ENCODE peak calls at places on chromosomes 13 and 19, in seven cellular contexts. H is tibial nerve, N is Peyer's patch, Z is testis, K is heart left ventricle, I is adrenal gland, O is suprapubic skin. V is an unnamed sample.

GRCh38 chr19:3725640-3726310 is 17.6 kb downstream of the TJP3 start:
- DNase-seq in N (no peak), O (peak; percentile 67), H (no peak), Z (no peak), I (peak; percentile 29), K (no peak), V (no peak)

GRCh38 chr19:40367577-40368434 is 19.3 kb downstream of the PLD3 start:
- DNase-seq in H (no peak), K (no peak), I (no peak), N (no peak), O (no peak), Z (no peak), V (no peak)

GRCh38 chr13:30142502-30143211 is 164.7 kb downstream of the KATNAL1 start:
- DNase-seq in O (peak; percentile 84), Z (peak; percentile 22), I (peak; percentile 50), K (no peak), H (no peak), N (no peak), V (no peak)

GRCh38 chr13:113045214-113046007 is 60.2 kb upstream of the F7 start:
- DNase-seq in Z (no peak), O (no peak), K (no peak), H (no peak), I (no peak), N (no peak), V (no peak)

GRCh38 chr13:80341771-80342271 is 895 bp upstream of the SPRY2 start:
- DNase-seq in Z (peak; percentile 44), H (no peak), K (peak; percentile 50), N (no peak), O (peak; percentile 68), I (peak; percentile 55), V (peak; percentile 41)

GRCh38 chr13:95605426-95606125 is 38.9 kb downstream of the DZIP1 start:
- DNase-seq in H (no peak), I (no peak), K (no peak), Z (no peak), N (no peak), O (no peak), V (no peak)

GRCh38 chr19:38213911-38214625 is 10.0 kb downstream of the DPF1 start:
- DNase-seq in H (no peak), O (no peak), I (no peak), Z (no peak), K (no peak), N (no peak), V (no peak)

GRCh38 chr19:12788025-12788681 is 3.1 kb upstream of the JUNB start:
- DNase-seq in O (no peak), Z (no peak), I (no peak), H (no peak), N (no peak), K (no peak), V (no peak)

GRCh38 chr13:113140677-113141590 is 17.5 kb upstream of the PROZ start:
- DNase-seq in K (no peak), H (no peak), Z (peak; percentile 8), N (no peak), I (no peak), O (no peak), V (peak; percentile 77)

GRCh38 chr13:113777311-113778260 is 18.6 kb downstream of the TMEM255B start:
- DNase-seq in Z (no peak), N (no peak), K (no peak), O (no peak), H (no peak), I (no peak), V (no peak)

GRCh38 chr13:79642596-79642995 is 161.6 kb downstream of the NDFIP2 start:
- DNase-seq in I (no peak), Z (no peak), K (no peak), H (no peak), N (no peak), O (no peak), V (no peak)

GRCh38 chr13:21310220-21310619 is 133.8 kb downstream of the MRPL57 start:
- DNase-seq in H (no peak), Z (no peak), I (no peak), O (no peak), N (no peak), K (no peak), V (no peak)

GRCh38 chr13:51959773-51960172 is 51.5 kb downstream of the ATP7B start:
- DNase-seq in O (no peak), I (no peak), H (no peak), N (no peak), K (no peak), Z (no peak), V (no peak)

GRCh38 chr19:6452899-6453298 is 6.7 kb downstream of the SLC25A23 start:
- DNase-seq in I (no peak), K (no peak), H (no peak), N (no peak), O (no peak), Z (no peak), V (no peak)

GRCh38 chr13:72062566-72062965 is 195.6 kb upstream of the DACH1 start:
- DNase-seq in Z (no peak), O (no peak), H (no peak), N (no peak), I (peak; percentile 6), K (peak; percentile 9), V (no peak)

GRCh38 chr19:10784257-10784656 is 51.8 kb downstream of the TMED1 start:
- DNase-seq in H (no peak), O (no peak), I (no peak), K (peak; percentile 61), Z (no peak), N (no peak), V (no peak)

GRCh38 chr19:10420444-10421239 is at the start of gene PDE4A:
- DNase-seq in N (no peak), Z (no peak), K (no peak), I (no peak), O (no peak), H (no peak), V (no peak)

GRCh38 chr13:91135949-91136348 is 211.5 kb upstream of the MIR17HG start:
- DNase-seq in O (no peak), I (no peak), K (no peak), H (no peak), N (no peak), Z (no peak), V (no peak)

GRCh38 chr13:27028683-27029480 is 142.7 kb downstream of the USP12 start:
- DNase-seq in O (no peak), N (no peak), K (no peak), I (no peak), H (no peak), Z (no peak), V (no peak)

GRCh38 chr13:100130092-100130491 is 41.2 kb downstream of the PCCA start:
- DNase-seq in K (peak; percentile 23), H (no peak), N (no peak), Z (no peak), O (no peak), I (peak; percentile 78), V (no peak)

GRCh38 chr13:99033814-99034213 is 56.0 kb upstream of the DOCK9 start:
- DNase-seq in O (no peak), H (no peak), I (no peak), K (no peak), Z (no peak), N (no peak), V (no peak)

GRCh38 chr19:7679017-7679720 is 1.5 kb upstream of the TRAPPC5 start:
- DNase-seq in K (no peak), O (no peak), Z (peak; percentile 33), N (peak; percentile 83), H (no peak), I (no peak), V (no peak)

GRCh38 chr19:7682175-7682855 is 1.7 kb downstream of the TRAPPC5 start:
- DNase-seq in H (no peak), O (no peak), K (no peak), Z (no peak), I (no peak), N (no peak), V (no peak)

GRCh38 chr19:7681336-7682174 is 922 bp downstream of the TRAPPC5 start:
- DNase-seq in H (peak; percentile 42), Z (peak; percentile 86), N (peak; percentile 86), K (peak; percentile 79), O (peak; percentile 90), I (peak; percentile 92), V (peak; percentile 83)

GRCh38 chr19:7679771-7680605 is 645 bp upstream of the TRAPPC5 start:
- DNase-seq in O (no peak), K (no peak), Z (no peak), I (no peak), N (no peak), H (no peak), V (no peak)

GRCh38 chr19:7680606-7681335 is at the start of gene TRAPPC5:
- DNase-seq in H (peak; percentile 70), I (peak; percentile 79), Z (peak; percentile 90), N (peak; percentile 81), K (peak; percentile 84), O (peak; percentile 81), V (peak; percentile 89)
- TF ChIP-seq POLR2A in H (peak; percentile 25), I (peak; percentile 27), Z (no peak), N (no peak), K (no peak), O (no peak), V (peak; percentile 32)

GRCh38 chr19:13819242-13819641 is 24.0 kb downstream of the ZSWIM4 start:
- DNase-seq in O (no peak), K (no peak), Z (no peak), H (no peak), I (no peak), N (no peak), V (peak; percentile 19)
- H3K9me3 ChIP-seq in O (no peaks in the 10 kb centered on the region), K (no peaks in the 10 kb centered on the region), Z (no peaks in the 10 kb centered on the region), H (no peaks in the 10 kb centered on the region), I (no peaks in the 10 kb centered on the region), N (no peaks in the 10 kb centered on the region), V (no peaks in the 10 kb centered on the region)

DNA sequence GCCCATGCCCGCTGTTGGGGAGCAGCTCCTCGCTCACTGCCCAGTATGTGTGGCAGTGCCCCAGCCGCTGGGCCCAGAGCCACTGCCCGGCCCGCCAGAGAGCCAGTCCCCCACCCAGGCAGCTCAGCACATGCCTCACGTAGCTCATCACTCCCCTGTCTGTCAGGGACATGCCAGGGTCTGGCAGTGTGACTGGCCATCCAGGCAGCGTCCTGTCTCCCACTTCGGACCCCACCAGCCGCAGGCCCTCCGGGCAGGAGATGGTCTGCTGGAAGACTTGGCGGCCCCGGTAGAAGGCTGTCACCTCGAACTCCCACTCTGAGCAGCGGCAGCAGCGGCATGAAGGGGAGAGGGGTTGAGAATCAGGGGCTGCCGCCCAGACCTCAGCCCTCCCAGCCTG is 3.6 kb downstream of the IRF3 start:
- DNase-seq in O (no peak), H (no peak), K (no peak), Z (no peak), I (no peak), N (no peak), V (no peak)
- TF ChIP-seq POLR2A in O (no peak), H (no peak), K (no peak), Z (no peak), I (no peak), N (no peak), V (no peak)

GRCh38 chr19:56400485-56400884 is 3.6 kb upstream of the ZNF583 start:
- DNase-seq in I (no peak), Z (no peak), K (no peak), H (no peak), O (no peak), N (no peak), V (no peak)

GRCh38 chr19:56404705-56405056 is 549 bp downstream of the ZNF583 start:
- DNase-seq in K (no peak), H (no peak), Z (no peak), O (no peak), I (peak; percentile 16), N (no peak), V (no peak)

GRCh38 chr19:56403261-56403660 is 871 bp upstream of the ZNF583 start:
- DNase-seq in N (no peak), O (no peak), H (no peak), Z (no peak), K (no peak), I (peak; percentile 15), V (no peak)

GRCh38 chr19:56405062-56405461 is 930 bp downstream of the ZNF583 start:
- DNase-seq in I (no peak), Z (no peak), N (no peak), O (no peak), K (no peak), H (no peak), V (no peak)

GRCh38 chr19:56403764-56404704 is at the start of gene ZNF583:
- DNase-seq in K (peak; percentile 96), Z (peak; percentile 97), I (peak; percentile 98), O (peak; percentile 96), H (peak; percentile 89), N (peak; percentile 87), V (peak; percentile 96)
- H3K9me3 ChIP-seq in K (peaks cover 53% of the 10 kb centered on the region), Z (no peaks in the 10 kb centered on the region), I (no peaks in the 10 kb centered on the region), O (peaks cover 16% of the 10 kb centered on the region), H (peaks cover 35% of the 10 kb centered on the region), N (peaks cover 6% of the 10 kb centered on the region), V (peaks cover 26% of the 10 kb centered on the region)